ENCODE peak calls at places on chromosomes 11 and 22, in five cellular contexts. B is fibroblast of villous mesenchyme, J is epithelial cell of esophagus, R is astrocyte of the spinal cord, M is choroid plexus epithelial cell. P is an unnamed sample.

GRCh38 chr11:1041936-1042608 is 5.6 kb upstream of the MUC6 start:
- DNase-seq in M (peak; percentile 24), R (no peak), J (no peak), B (no peak), P (no peak)

GRCh38 chr22:31218565-31219262 is 6.6 kb downstream of the LIMK2 start:
- DNase-seq in J (peak; percentile 70), M (peak; percentile 15), R (no peak), B (no peak), P (no peak)

GRCh38 chr11:83187463-83187862 is 6.0 kb upstream of the ANKRD42 start:
- DNase-seq in M (no peak), B (no peak), R (no peak), J (no peak), P (no peak)

GRCh38 chr11:35165416-35166368 is 26.7 kb downstream of the CD44 start:
- DNase-seq in B (peak; percentile 47), J (peak; percentile 75), M (peak; percentile 93), R (peak; percentile 88), P (peak; percentile 58)

GRCh38 chr11:95108671-95109551 is 19.3 kb downstream of the ENDOD1 start:
- DNase-seq in M (peak; percentile 76), B (peak; percentile 83), J (peak; percentile 18), R (peak; percentile 81), P (no peak)

GRCh38 chr11:19493446-19493845 is 219.2 kb upstream of the NAV2 start:
- DNase-seq in R (no peak), M (no peak), B (no peak), J (no peak), P (no peak)

GRCh38 chr11:32615422-32615821 is 31.8 kb downstream of the EIF3M start:
- DNase-seq in M (peak; percentile 66), B (peak; percentile 32), R (no peak), J (peak; percentile 15), P (peak; percentile 8)

GRCh38 chr22:23801238-23801821 is 14.6 kb downstream of the SMARCB1 start:
- DNase-seq in J (no peak), R (no peak), B (no peak), M (no peak), P (no peak)

GRCh38 chr11:33000181-33000580 is 15.5 kb upstream of the DEPDC7 start:
- DNase-seq in R (peak; percentile 84), J (peak; percentile 50), M (peak; percentile 94), B (peak; percentile 83), P (peak; percentile 64)

GRCh38 chr11:79609511-79609910 is 168.7 kb upstream of the TENM4 start:
- DNase-seq in B (no peak), J (no peak), M (no peak), R (no peak), P (no peak)

GRCh38 chr11:12287374-12288211 is 89.8 kb upstream of the PARVA start:
- DNase-seq in J (peak; percentile 93), R (peak; percentile 99), B (peak; percentile 95), M (peak; percentile 97), P (peak; percentile 96)

GRCh38 chr22:37154925-37155712 is 5.4 kb upstream of the IL2RB start:
- DNase-seq in J (peak; percentile 38), R (no peak), M (peak; percentile 27), B (no peak), P (no peak)

GRCh38 chr22:17782621-17783020 is 8.4 kb upstream of the BID start:
- DNase-seq in J (no peak), M (no peak), B (no peak), R (no peak), P (no peak)

GRCh38 chr22:32636884-32637283 is 162.3 kb downstream of the FBXO7 start:
- DNase-seq in R (no peak), J (peak; percentile 33), B (peak; percentile 16), M (peak; percentile 48), P (no peak)

GRCh38 chr11:6719588-6719987 is 36.4 kb upstream of the MRPL17 start:
- DNase-seq in B (no peak), R (no peak), M (peak; percentile 49), J (no peak), P (no peak)

GRCh38 chr22:36104988-36105387 is 55.6 kb downstream of the APOL3 start:
- DNase-seq in B (peak; percentile 12), R (no peak), J (peak; percentile 40), M (no peak), P (no peak)

GRCh38 chr22:45483918-45484499 is 18.7 kb upstream of the FBLN1 start:
- DNase-seq in R (no peak), M (no peak), J (no peak), B (no peak), P (no peak)

GRCh38 chr11:102568851-102569250 is 38.3 kb upstream of the MMP7 start:
- DNase-seq in B (no peak), R (no peak), J (no peak), M (no peak), P (no peak)

GRCh38 chr11:12810497-12810896 is 136.3 kb downstream of the TEAD1 start:
- DNase-seq in R (peak; percentile 89), M (peak; percentile 79), J (no peak), B (peak; percentile 84), P (peak; percentile 81)

GRCh38 chr11:17770048-17770652 is 35.6 kb downstream of the KCNC1 start:
- DNase-seq in B (no peak), J (no peak), M (no peak), R (no peak), P (no peak)

GRCh38 chr22:49871482-49871881 is 17.8 kb downstream of the ZBED4 start:
- DNase-seq in B (no peak), J (no peak), M (peak; percentile 35), R (no peak), P (no peak)

GRCh38 chr11:90798769-90799168 is 575.9 kb upstream of the CHORDC1 start:
- DNase-seq in M (no peak), J (no peak), R (no peak), B (no peak), P (no peak)

GRCh38 chr22:38187413-38188212 is 6.0 kb upstream of the PLA2G6 start:
- DNase-seq in B (peak; percentile 99), R (no peak), M (peak; percentile 59), J (peak; percentile 73), P (no peak)

GRCh38 chr11:120199613-120200012 is 11.2 kb upstream of the OAF start:
- DNase-seq in R (no peak), M (no peak), B (no peak), J (no peak), P (no peak)

DNA sequence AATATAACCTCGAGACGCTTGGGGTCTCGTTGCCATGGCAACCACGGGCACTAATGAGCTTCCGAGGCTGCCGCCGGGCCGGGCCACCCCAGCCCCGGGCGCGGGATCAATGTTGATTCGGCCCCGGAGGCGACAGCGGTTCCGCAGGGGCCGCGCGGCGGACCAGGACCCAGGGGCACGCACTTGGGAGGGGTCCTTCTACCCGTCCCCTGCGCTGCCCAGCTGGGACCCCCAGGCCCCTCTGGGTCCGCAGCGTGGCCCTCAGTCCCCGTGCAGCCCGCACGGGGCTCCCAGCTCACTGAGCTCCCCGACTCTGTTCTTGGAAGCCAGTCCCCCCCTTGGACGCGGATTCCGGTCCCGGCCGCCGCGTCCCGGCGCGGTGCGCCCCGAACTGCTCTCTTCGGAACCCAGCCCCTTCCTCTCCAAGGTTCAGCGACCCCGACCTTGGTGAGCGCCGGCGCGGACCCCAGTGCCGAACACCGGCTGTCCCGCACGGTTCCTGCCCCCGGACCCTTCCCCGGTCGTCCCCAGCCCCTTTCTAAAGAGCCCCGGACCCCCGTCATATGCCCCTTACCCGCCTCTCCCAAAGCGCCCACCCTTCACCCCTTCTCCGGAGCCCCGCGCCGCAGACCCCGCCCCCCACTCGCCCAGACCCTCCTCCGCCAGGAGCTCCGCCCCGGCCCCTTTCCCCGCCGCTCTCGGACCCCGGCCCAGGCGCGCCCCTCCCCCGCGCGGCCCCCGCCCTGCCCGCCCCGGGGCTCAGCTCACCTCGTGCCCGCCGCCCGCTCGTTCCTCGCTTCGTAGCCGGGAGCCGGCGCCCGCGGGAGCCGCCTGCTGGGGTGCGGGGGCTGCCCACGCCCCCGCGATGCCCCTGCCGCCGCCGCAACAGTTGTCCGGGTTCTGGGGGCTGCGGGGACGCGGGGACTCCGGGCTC is 18.2 kb upstream of the SHISAL1 start:
- DNase-seq in B (no peak), R (no peak), M (no peak), J (peak; percentile 13), P (no peak)
- H3K4me3 ChIP-seq in B (peak overlapping the region; percentile 12), R (peak overlapping the region; percentile 29), M (no peak overlapping the region), J (peak overlapping the region; percentile 38), P (peak overlapping the region; percentile 49)

GRCh38 chr11:70024036-70024772 is 53.9 kb upstream of the ANO1 start:
- DNase-seq in J (no peak), M (no peak), R (no peak), B (no peak), P (no peak)

GRCh38 chr11:70018816-70019215 is 59.3 kb upstream of the ANO1 start:
- DNase-seq in B (no peak), R (no peak), J (no peak), M (no peak), P (no peak)

GRCh38 chr11:70019576-70020011 is 58.5 kb upstream of the ANO1 start:
- DNase-seq in J (no peak), B (peak; percentile 5), R (no peak), M (no peak), P (no peak)

GRCh38 chr11:70020336-70021214 is 57.5 kb upstream of the ANO1 start:
- DNase-seq in B (no peak), R (peak; percentile 67), J (no peak), M (no peak), P (no peak)

DNA sequence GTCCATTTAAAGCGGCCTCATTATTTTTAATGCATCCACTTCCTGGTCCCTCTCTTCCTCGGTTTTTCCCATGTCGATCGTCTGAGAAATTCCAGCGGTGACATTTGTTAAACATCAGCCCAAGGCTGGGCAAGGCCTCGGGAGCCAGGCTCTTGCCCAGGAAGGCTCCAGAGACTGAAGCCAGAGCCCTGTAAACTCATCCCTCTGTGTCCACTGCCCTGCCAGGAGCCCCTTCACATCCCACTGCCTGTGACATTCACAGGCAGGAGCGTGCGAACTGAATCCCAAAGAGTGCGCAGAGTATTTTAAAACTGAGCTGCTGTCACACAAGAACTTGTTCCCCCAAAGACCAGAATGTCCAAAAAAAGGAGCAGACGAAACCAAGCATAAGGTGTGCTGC is 56.5 kb upstream of the ANO1 start:
- DNase-seq in B (no peak), J (no peak), R (no peak), M (no peak), P (no peak)
- TF ChIP-seq CTCF in B (no peak), J (no peak), R (no peak), M (no peak), P (no peak)

DNA sequence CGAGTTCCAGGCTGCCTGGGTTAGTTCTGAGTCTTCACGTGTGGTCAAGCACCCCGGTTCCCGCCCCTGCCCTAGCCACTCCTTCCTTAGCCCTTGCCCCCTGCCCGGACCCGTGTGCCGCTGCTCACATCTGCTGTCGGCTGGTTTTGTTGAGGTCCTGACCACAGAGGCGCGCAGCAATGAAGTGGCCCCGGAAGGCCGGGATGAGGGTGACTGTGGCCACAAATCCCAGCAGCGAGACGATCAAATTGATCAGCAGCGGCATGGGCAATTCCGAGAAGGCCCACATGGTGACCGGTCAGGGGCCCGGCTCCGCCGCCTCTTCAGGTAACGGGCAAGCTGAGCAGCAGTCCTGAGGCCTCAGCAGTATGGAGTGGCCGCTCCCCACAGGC is 290 bp downstream of the DPAGT1 start:
- DNase-seq in J (no peak), M (no peak), R (no peak), B (no peak), P (no peak)
- H3K4me3 ChIP-seq in J (peak overlapping the region; percentile 81), M (peak overlapping the region; percentile 83), R (peak overlapping the region; percentile 82), B (peak overlapping the region; percentile 89), P (peak overlapping the region; percentile 91)

DNA sequence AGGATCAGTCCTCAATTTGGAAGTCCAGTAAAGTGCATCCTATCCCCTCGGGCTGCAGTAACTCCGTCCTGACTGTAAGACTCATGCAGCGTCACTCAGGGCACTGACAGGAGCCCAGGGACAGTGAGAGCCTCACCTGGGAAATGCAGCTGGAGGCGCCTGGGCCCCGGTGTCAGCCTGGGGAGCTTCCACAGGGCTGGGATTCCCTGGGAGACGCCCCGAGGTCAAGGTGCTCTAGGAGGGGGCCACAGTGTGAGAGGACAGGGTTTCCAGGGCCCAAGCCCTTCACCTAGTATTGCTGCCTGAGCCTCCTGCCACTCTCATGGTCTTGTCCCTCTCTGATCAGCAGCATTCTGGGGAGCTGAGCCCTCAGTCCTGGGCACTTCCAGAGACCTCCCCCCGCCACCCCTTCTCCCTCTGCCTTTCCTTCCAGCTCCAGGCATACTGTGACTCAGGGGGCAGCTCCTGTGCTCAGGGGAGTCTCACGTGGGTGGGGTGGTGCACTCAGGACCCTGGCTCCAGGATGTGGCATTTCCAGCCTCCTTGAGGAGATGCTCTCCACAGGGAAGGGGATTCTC is 99.1 kb upstream of the IGLL5 start:
- DNase-seq in B (no peak), J (no peak), R (no peak), M (no peak), P (no peak)
- TF ChIP-seq CTCF in B (no peak), J (no peak), R (no peak), M (no peak), P (no peak)

P was measured in astrocyte of the cerebellum.